ENCODE peak calls at places on chromosomes 4 and X, in four cellular contexts. W is naive thymus-derived CD4-positive, alpha-beta T cell; A is upper lobe of left lung; G is substantia nigra. K is an unnamed sample.

GRCh38 chr4:151784676-151785075 is 23.9 kb upstream of the GATB start:
- DNase-seq in W (no peak), A (no peak), G (no peak), K (no peak)

GRCh38 chrX:356385-357034 is 30.2 kb downstream of the PPP2R3B start:
- DNase-seq in W (no peak), A (peak; percentile 42), G (no peak), K (no peak)

GRCh38 chrX:19772759-19773623 is 114.4 kb downstream of the SH3KBP1 start:
- DNase-seq in W (no peak), A (no peak), G (no peak), K (no peak)

GRCh38 chrX:44071847-44072545 is 98.8 kb upstream of the NDP start:
- DNase-seq in W (no peak), A (no peak), G (no peak), K (no peak)

GRCh38 chrX:69163936-69164741 is 1.1 kb downstream of the PJA1 start:
- DNase-seq in W (peak; percentile 64), A (peak; percentile 73), G (no peak), K (no peak)

GRCh38 chr4:76747613-76748012 is 150.3 kb downstream of the SOWAHB start:
- DNase-seq in W (no peak), A (no peak), G (no peak), K (no peak)

GRCh38 chr4:95510145-95510544 is 38.6 kb downstream of the UNC5C start:
- DNase-seq in W (no peak), A (no peak), G (no peak), K (no peak)

GRCh38 chr4:141352775-141353544 is 132.3 kb downstream of the ZNF330 start:
- DNase-seq in W (no peak), A (no peak), G (no peak), K (no peak)

GRCh38 chr4:138035781-138036258 is 206.3 kb downstream of the SLC7A11 start:
- DNase-seq in W (no peak), A (no peak), G (peak; percentile 17), K (no peak)

GRCh38 chrX:150863191-150863590 is 35.3 kb downstream of the CD99L2 start:
- DNase-seq in W (no peak), A (no peak), G (no peak), K (no peak)

GRCh38 chr4:14225683-14226207 is 598.2 kb upstream of the BOD1L1 start:
- DNase-seq in W (no peak), A (no peak), G (no peak), K (no peak)

GRCh38 chr4:94428884-94429283 is 22.9 kb upstream of the PDLIM5 start:
- DNase-seq in W (no peak), A (no peak), G (no peak), K (no peak)

GRCh38 chrX:45850197-45850774 is 649.6 kb upstream of the DIPK2B start:
- DNase-seq in W (peak; percentile 14), A (peak; percentile 20), G (no peak), K (no peak)

GRCh38 chr4:54423066-54423465 is 194.0 kb downstream of the PDGFRA start:
- DNase-seq in W (no peak), A (no peak), G (no peak), K (no peak)

GRCh38 chr4:111632752-111633151 is 512.5 kb upstream of the FAM241A start:
- DNase-seq in W (no peak), A (no peak), G (no peak), K (no peak)

GRCh38 chr4:184168406-184169019 is 49.2 kb downstream of the ENPP6 start:
- DNase-seq in W (peak; percentile 15), A (peak; percentile 96), G (peak; percentile 70), K (no peak)

GRCh38 chrX:93649381-93649780 is 24.0 kb downstream of the NAP1L3 start:
- DNase-seq in W (no peak), A (no peak), G (no peak), K (no peak)

GRCh38 chr4:97558204-97558804 is 585.0 kb downstream of the STPG2 start:
- DNase-seq in W (no peak), A (no peak), G (no peak), K (no peak)

GRCh38 chr4:111847256-111848108 is 297.8 kb upstream of the FAM241A start:
- DNase-seq in W (no peak), A (no peak), G (no peak), K (no peak)

GRCh38 chr4:64230709-64231310 is 178.4 kb downstream of the TECRL start:
- DNase-seq in W (no peak), A (no peak), G (no peak), K (no peak)

GRCh38 chr4:156294577-156294976 is 340.9 kb upstream of the CTSO start:
- DNase-seq in W (no peak), A (no peak), G (no peak), K (no peak)

GRCh38 chrX:1163231-1163630 is 49.2 kb downstream of the CRLF2 start:
- DNase-seq in W (peak; percentile 30), A (no peak), G (no peak), K (no peak)

GRCh38 chr4:74366367-74366891 is 1.5 kb downstream of the EREG start:
- DNase-seq in W (no peak), A (no peak), G (no peak), K (no peak)

GRCh38 chrX:153728095-153728494 is 3.4 kb downstream of the ABCD1 start:
- DNase-seq in W (no peak), A (no peak), G (no peak), K (no peak)

GRCh38 chr4:41957634-41958033 is 22.4 kb downstream of the TMEM33 start:
- DNase-seq in W (no peak), A (no peak), G (no peak), K (no peak)

DNA sequence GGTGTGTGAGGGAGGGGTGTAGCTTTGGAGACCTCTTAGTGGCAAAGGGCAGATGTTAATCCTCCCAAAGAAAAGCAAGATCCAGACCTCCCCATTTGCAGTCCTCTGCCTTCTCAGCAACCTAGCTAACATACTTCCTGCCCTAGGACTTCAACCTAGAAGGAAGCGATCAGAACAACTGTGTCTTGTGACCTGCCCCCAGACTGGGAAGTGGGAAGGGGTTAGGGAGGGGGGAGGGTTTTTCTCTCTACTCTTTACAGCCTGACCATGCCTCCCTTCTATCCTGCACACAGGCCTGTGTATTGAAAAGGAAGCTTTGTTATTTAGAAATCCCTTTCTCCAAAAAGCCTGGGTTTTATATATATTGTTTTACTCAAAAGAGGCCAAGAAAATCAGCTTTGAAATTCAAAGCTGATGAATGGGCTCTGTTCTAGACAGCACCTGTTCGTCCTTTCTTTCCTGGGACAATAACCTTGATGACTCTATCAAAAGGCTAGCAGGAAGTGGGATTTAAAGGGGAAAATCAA is 35.2 kb upstream of the SMS start:
- DNase-seq in W (no peak), A (no peak), G (peak; percentile 0), K (no peak)
- H3K27ac ChIP-seq in W (no peak overlapping the region), A (no peak overlapping the region), G (no peak overlapping the region), K (no peak overlapping the region)

DNA sequence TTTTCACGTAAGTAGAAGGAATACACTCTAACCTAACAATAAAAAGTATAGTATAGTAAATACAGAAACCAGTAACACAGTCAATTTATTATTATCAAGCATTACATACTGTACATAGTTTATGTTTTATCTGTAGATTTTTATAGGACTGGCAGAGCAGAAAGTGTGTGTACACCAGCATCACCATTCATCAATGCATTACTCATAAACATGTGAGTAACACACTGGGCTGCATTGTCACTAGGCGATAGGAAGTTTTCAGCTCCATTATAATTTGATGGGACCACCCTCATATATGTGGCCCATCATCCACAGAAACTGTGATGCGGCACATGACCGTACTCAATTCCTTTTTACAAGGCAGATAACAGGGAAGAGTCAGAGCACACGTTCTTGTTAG is 137.8 kb upstream of the RBPJ start:
- DNase-seq in W (no peak), A (no peak), G (no peak), K (no peak)
- H3K27ac ChIP-seq in W (no peak overlapping the region), A (no peak overlapping the region), G (no peak overlapping the region), K (no peak overlapping the region)

GRCh38 chr4:39042365-39042764 is 10.2 kb upstream of the TMEM156 start:
- DNase-seq in W (no peak), A (no peak), G (peak; percentile 46), K (no peak)
- H3K27ac ChIP-seq in W (no peak overlapping the region), A (peak overlapping the region; percentile 93), G (peak overlapping the region; percentile 9), K (peak overlapping the region; percentile 23)

GRCh38 chrX:74207539-74207938 is 96.4 kb upstream of the ZCCHC13 start:
- DNase-seq in W (no peak), A (no peak), G (no peak), K (no peak)
- H3K27ac ChIP-seq in W (no peak overlapping the region), A (no peak overlapping the region), G (no peak overlapping the region), K (no peak overlapping the region)

K was measured in esophagus squamous epithelium.